ENCODE peak calls at places on chromosomes 2 and 18, in six cellular contexts. T is HEK293T, J is Right ventricle myocardium superior, D is hippocampal formation, L is OCI-LY7, Z is left lung. A is an unnamed sample.

GRCh38 chr2:33929467-33929866 is 330.4 kb upstream of the FAM98A start:
- DNase-seq in Z (no peak), L (no peak), D (no peak), J (no peak), T (no peak), A (no peak)

GRCh38 chr2:118913805-118914645 is 28.0 kb upstream of the MARCO start:
- DNase-seq in D (no peak), T (no peak), J (no peak), Z (no peak), L (no peak), A (no peak)

GRCh38 chr18:13608791-13609552 is 117.4 kb downstream of the FAM210A start:
- DNase-seq in Z (no peak), L (peak), J (no peak), T (no peak), D (no peak), A (no peak)

GRCh38 chr2:101998556-101999121 is 6.9 kb downstream of the IL1R2 start:
- DNase-seq in Z (no peak), T (no peak), L (no peak), J (no peak), D (no peak), A (no peak)

GRCh38 chr2:72050734-72051133 is 96.9 kb downstream of the CYP26B1 start:
- DNase-seq in Z (no peak), L (no peak), J (no peak), T (no peak), D (no peak), A (no peak)

GRCh38 chr2:74886811-74887210 is 52.9 kb downstream of the HK2 start:
- DNase-seq in T (no peak), J (no peak), D (no peak), Z (no peak), L (no peak), A (peak)

GRCh38 chr2:203077458-203077857 is 62.8 kb downstream of the NBEAL1 start:
- DNase-seq in J (no peak), Z (no peak), L (no peak), D (no peak), T (no peak), A (no peak)

GRCh38 chr2:120499784-120500495 is 154.0 kb downstream of the INHBB start:
- DNase-seq in Z (no peak), J (no peak), D (no peak), L (no peak), T (no peak), A (no peak)

GRCh38 chr2:119469131-119469530 is 37.5 kb downstream of the TMEM37 start:
- DNase-seq in D (no peak), J (no peak), T (no peak), Z (no peak), L (no peak), A (no peak)

GRCh38 chr2:98547092-98547798 is 61.1 kb downstream of the COA5 start:
- DNase-seq in J (no peak), D (no peak), L (peak), Z (no peak), T (no peak), A (no peak)

GRCh38 chr2:104862061-104862941 is 8.4 kb downstream of the POU3F3 start:
- DNase-seq in D (peak), T (no peak), Z (no peak), J (no peak), L (no peak), A (no peak)

GRCh38 chr2:168455692-168456525 is at the start of gene CERS6:
- DNase-seq in T (peak), Z (peak), J (peak), L (no peak), D (peak), A (peak)

GRCh38 chr2:216192181-216192580 is 83.0 kb downstream of the XRCC5 start:
- DNase-seq in Z (no peak), T (no peak), L (no peak), D (no peak), J (no peak), A (no peak)

GRCh38 chr2:232296766-232297525 is 81.6 kb upstream of the ALPP start:
- DNase-seq in D (no peak), J (no peak), T (no peak), Z (no peak), L (no peak), A (no peak)